ENCODE peak calls at places on chromosome 22, in six cellular contexts. One of them, this sample, is unnamed.

GRCh38 chr22:28951530-28951929 is 68.2 kb downstream of the ZNRF3 start:
- DNase-seq in NCI-H2081: no peak
- DNase-seq in CD4-positive, alpha-beta memory T cell: no peak
- DNase-seq in thoracic aorta: no peak
- DNase-seq in activated T-cell treated with anti-CD3 and anti-CD28 coated beads for 1 hour: no peak
- DNase-seq in H1: no peak
- DNase-seq in this sample: no peak

GRCh38 chr22:43546186-43546585 is 134.4 kb downstream of the MPPED1 start:
- DNase-seq in NCI-H2081: no peak
- DNase-seq in CD4-positive, alpha-beta memory T cell: no peak
- DNase-seq in thoracic aorta: no peak
- DNase-seq in activated T-cell treated with anti-CD3 and anti-CD28 coated beads for 1 hour: no peak
- DNase-seq in H1: no peak
- DNase-seq in this sample: no peak

GRCh38 chr22:41908409-41909289 is 6.2 kb downstream of the SHISA8 start:
- DNase-seq in NCI-H2081: no peak
- DNase-seq in CD4-positive, alpha-beta memory T cell: peak
- DNase-seq in thoracic aorta: no peak
- DNase-seq in activated T-cell treated with anti-CD3 and anti-CD28 coated beads for 1 hour: no peak
- DNase-seq in H1: peak
- DNase-seq in this sample: no peak

GRCh38 chr22:50218996-50219727 is 18.4 kb downstream of the SELENOO start:
- DNase-seq in NCI-H2081: peak
- DNase-seq in CD4-positive, alpha-beta memory T cell: no peak
- DNase-seq in thoracic aorta: no peak
- DNase-seq in activated T-cell treated with anti-CD3 and anti-CD28 coated beads for 1 hour: no peak
- DNase-seq in H1: peak
- DNase-seq in this sample: peak

GRCh38 chr22:39209756-39210155 is 35.0 kb downstream of the PDGFB start:
- DNase-seq in NCI-H2081: peak
- DNase-seq in CD4-positive, alpha-beta memory T cell: no peak
- DNase-seq in thoracic aorta: no peak
- DNase-seq in activated T-cell treated with anti-CD3 and anti-CD28 coated beads for 1 hour: no peak
- DNase-seq in H1: peak
- DNase-seq in this sample: no peak

GRCh38 chr22:37379085-37379484 is 48.2 kb downstream of the ELFN2 start:
- DNase-seq in NCI-H2081: no peak
- DNase-seq in CD4-positive, alpha-beta memory T cell: no peak
- DNase-seq in thoracic aorta: no peak
- DNase-seq in activated T-cell treated with anti-CD3 and anti-CD28 coated beads for 1 hour: no peak
- DNase-seq in H1: no peak
- DNase-seq in this sample: no peak

GRCh38 chr22:28029962-28030361 is 110.9 kb upstream of the PITPNB start:
- DNase-seq in NCI-H2081: no peak
- DNase-seq in CD4-positive, alpha-beta memory T cell: no peak
- DNase-seq in thoracic aorta: no peak
- DNase-seq in activated T-cell treated with anti-CD3 and anti-CD28 coated beads for 1 hour: no peak
- DNase-seq in H1: no peak
- DNase-seq in this sample: no peak

GRCh38 chr22:24198682-24199052 is 17.4 kb downstream of the SUSD2 start:
- DNase-seq in NCI-H2081: no peak
- DNase-seq in CD4-positive, alpha-beta memory T cell: no peak
- DNase-seq in thoracic aorta: no peak
- DNase-seq in activated T-cell treated with anti-CD3 and anti-CD28 coated beads for 1 hour: no peak
- DNase-seq in H1: no peak
- DNase-seq in this sample: no peak

GRCh38 chr22:46942816-46943783 is 180.7 kb downstream of the TBC1D22A start:
- DNase-seq in NCI-H2081: no peak
- DNase-seq in CD4-positive, alpha-beta memory T cell: no peak
- DNase-seq in thoracic aorta: no peak
- DNase-seq in activated T-cell treated with anti-CD3 and anti-CD28 coated beads for 1 hour: no peak
- DNase-seq in H1: peak
- DNase-seq in this sample: no peak

GRCh38 chr22:40668611-40669390 is 10.5 kb upstream of the MCHR1 start:
- DNase-seq in NCI-H2081: no peak
- DNase-seq in CD4-positive, alpha-beta memory T cell: no peak
- DNase-seq in thoracic aorta: no peak
- DNase-seq in activated T-cell treated with anti-CD3 and anti-CD28 coated beads for 1 hour: no peak
- DNase-seq in H1: no peak
- DNase-seq in this sample: no peak

GRCh38 chr22:36765131-36765942 is 10.6 kb downstream of the IFT27 start:
- DNase-seq in NCI-H2081: no peak
- DNase-seq in CD4-positive, alpha-beta memory T cell: no peak
- DNase-seq in thoracic aorta: no peak
- DNase-seq in activated T-cell treated with anti-CD3 and anti-CD28 coated beads for 1 hour: no peak
- DNase-seq in H1: no peak
- DNase-seq in this sample: no peak

GRCh38 chr22:36770946-36771340 is 5.0 kb downstream of the IFT27 start:
- DNase-seq in NCI-H2081: no peak
- DNase-seq in CD4-positive, alpha-beta memory T cell: no peak
- DNase-seq in thoracic aorta: no peak
- DNase-seq in activated T-cell treated with anti-CD3 and anti-CD28 coated beads for 1 hour: no peak
- DNase-seq in H1: no peak
- DNase-seq in this sample: no peak

GRCh38 chr22:23212061-23213030 is 32.0 kb downstream of the BCR start:
- DNase-seq in NCI-H2081: peak
- DNase-seq in CD4-positive, alpha-beta memory T cell: no peak
- DNase-seq in thoracic aorta: no peak
- DNase-seq in activated T-cell treated with anti-CD3 and anti-CD28 coated beads for 1 hour: no peak
- DNase-seq in H1: no peak
- DNase-seq in this sample: no peak

GRCh38 chr22:23226497-23226850 is 46.2 kb downstream of the BCR start:
- DNase-seq in NCI-H2081: no peak
- DNase-seq in CD4-positive, alpha-beta memory T cell: no peak
- DNase-seq in thoracic aorta: no peak
- DNase-seq in activated T-cell treated with anti-CD3 and anti-CD28 coated beads for 1 hour: no peak
- DNase-seq in H1: no peak
- DNase-seq in this sample: no peak

GRCh38 chr22:39316440-39317083 is 2.9 kb downstream of the RPL3 start:
- DNase-seq in NCI-H2081: peak
- DNase-seq in CD4-positive, alpha-beta memory T cell: peak
- DNase-seq in thoracic aorta: no peak
- DNase-seq in activated T-cell treated with anti-CD3 and anti-CD28 coated beads for 1 hour: peak
- DNase-seq in H1: peak
- DNase-seq in this sample: peak

GRCh38 chr22:41446057-41446501 is 522 bp downstream of the TOB2 start:
- DNase-seq in NCI-H2081: no peak
- DNase-seq in CD4-positive, alpha-beta memory T cell: peak
- DNase-seq in thoracic aorta: no peak
- DNase-seq in activated T-cell treated with anti-CD3 and anti-CD28 coated beads for 1 hour: no peak
- DNase-seq in H1: no peak
- DNase-seq in this sample: no peak

GRCh38 chr22:29631725-29632124 is 28.3 kb downstream of the NF2 start:
- DNase-seq in NCI-H2081: no peak
- DNase-seq in CD4-positive, alpha-beta memory T cell: no peak
- DNase-seq in thoracic aorta: no peak
- DNase-seq in activated T-cell treated with anti-CD3 and anti-CD28 coated beads for 1 hour: no peak
- DNase-seq in H1: no peak
- DNase-seq in this sample: no peak

GRCh38 chr22:29208879-29209623 is 3.4 kb downstream of the EMID1 start:
- DNase-seq in NCI-H2081: no peak
- DNase-seq in CD4-positive, alpha-beta memory T cell: no peak
- DNase-seq in thoracic aorta: no peak
- DNase-seq in activated T-cell treated with anti-CD3 and anti-CD28 coated beads for 1 hour: no peak
- DNase-seq in H1: no peak
- DNase-seq in this sample: no peak